ENCODE peak calls at places on chromosome 19, in eight cellular contexts. One of them, this sample, is unnamed.

GRCh38 chr19:46283771-46284170 is 13.1 kb upstream of the HIF3A start:
- DNase-seq in CD14-positive monocyte: no peak
- DNase-seq in fibroblast of mammary gland: no peak
- DNase-seq in pons: no peak
- DNase-seq in GOT3: no peak
- DNase-seq in CD8-positive, alpha-beta T cell: no peak
- DNase-seq in brain microvascular endothelial cell: no peak
- DNase-seq in stimulated activated CD4-positive, alpha-beta T cell treated with anti-CD3 and anti-CD28 coated beads, Interleukin-4, amount 100 ng/mL, for 4 hours: no peak
- DNase-seq in this sample: no peak

GRCh38 chr19:2227415-2228156 is 8.5 kb downstream of the PLEKHJ1 start:
- DNase-seq in fibroblast of mammary gland: no peak
- DNase-seq in GOT3: no peak
- DNase-seq in CD8-positive, alpha-beta T cell: no peak
- DNase-seq in CD14-positive monocyte: peak; percentile 62
- DNase-seq in stimulated activated CD4-positive, alpha-beta T cell treated with anti-CD3 and anti-CD28 coated beads, Interleukin-4, amount 100 ng/mL, for 4 hours: no peak
- DNase-seq in pons: peak; percentile 19
- DNase-seq in brain microvascular endothelial cell: no peak
- DNase-seq in this sample: no peak

GRCh38 chr19:33950141-33950805 is 153.6 kb downstream of the KCTD15 start:
- DNase-seq in pons: no peak
- DNase-seq in GOT3: no peak
- DNase-seq in CD8-positive, alpha-beta T cell: no peak
- DNase-seq in brain microvascular endothelial cell: no peak
- DNase-seq in stimulated activated CD4-positive, alpha-beta T cell treated with anti-CD3 and anti-CD28 coated beads, Interleukin-4, amount 100 ng/mL, for 4 hours: no peak
- DNase-seq in CD14-positive monocyte: no peak
- DNase-seq in fibroblast of mammary gland: peak; percentile 1
- DNase-seq in this sample: no peak

GRCh38 chr19:30711296-30711695 is 339.1 kb downstream of the ZNF536 start:
- DNase-seq in GOT3: no peak
- DNase-seq in pons: no peak
- DNase-seq in CD8-positive, alpha-beta T cell: no peak
- DNase-seq in fibroblast of mammary gland: no peak
- DNase-seq in brain microvascular endothelial cell: no peak
- DNase-seq in stimulated activated CD4-positive, alpha-beta T cell treated with anti-CD3 and anti-CD28 coated beads, Interleukin-4, amount 100 ng/mL, for 4 hours: no peak
- DNase-seq in CD14-positive monocyte: no peak
- DNase-seq in this sample: no peak

GRCh38 chr19:17565611-17566010 is 10.2 kb downstream of the COLGALT1 start:
- DNase-seq in stimulated activated CD4-positive, alpha-beta T cell treated with anti-CD3 and anti-CD28 coated beads, Interleukin-4, amount 100 ng/mL, for 4 hours: no peak
- DNase-seq in CD14-positive monocyte: no peak
- DNase-seq in pons: no peak
- DNase-seq in GOT3: no peak
- DNase-seq in CD8-positive, alpha-beta T cell: no peak
- DNase-seq in fibroblast of mammary gland: no peak
- DNase-seq in brain microvascular endothelial cell: no peak
- DNase-seq in this sample: no peak

GRCh38 chr19:3760871-3761361 is 576 bp downstream of the APBA3 start:
- DNase-seq in CD8-positive, alpha-beta T cell: no peak
- DNase-seq in stimulated activated CD4-positive, alpha-beta T cell treated with anti-CD3 and anti-CD28 coated beads, Interleukin-4, amount 100 ng/mL, for 4 hours: no peak
- DNase-seq in brain microvascular endothelial cell: peak; percentile 2
- DNase-seq in GOT3: no peak
- DNase-seq in CD14-positive monocyte: no peak
- DNase-seq in pons: peak; percentile 17
- DNase-seq in fibroblast of mammary gland: peak; percentile 17
- DNase-seq in this sample: peak; percentile 20

GRCh38 chr19:40139533-40140287 is 49.0 kb upstream of the ZNF780A start:
- DNase-seq in pons: peak; percentile 60
- DNase-seq in fibroblast of mammary gland: peak; percentile 58
- DNase-seq in CD14-positive monocyte: no peak
- DNase-seq in CD8-positive, alpha-beta T cell: no peak
- DNase-seq in GOT3: no peak
- DNase-seq in brain microvascular endothelial cell: peak; percentile 18
- DNase-seq in stimulated activated CD4-positive, alpha-beta T cell treated with anti-CD3 and anti-CD28 coated beads, Interleukin-4, amount 100 ng/mL, for 4 hours: no peak
- DNase-seq in this sample: peak; percentile 63

GRCh38 chr19:41956621-41957020 is 2.5 kb downstream of the RABAC1 start:
- DNase-seq in brain microvascular endothelial cell: no peak
- DNase-seq in pons: no peak
- DNase-seq in GOT3: no peak
- DNase-seq in fibroblast of mammary gland: no peak
- DNase-seq in stimulated activated CD4-positive, alpha-beta T cell treated with anti-CD3 and anti-CD28 coated beads, Interleukin-4, amount 100 ng/mL, for 4 hours: no peak
- DNase-seq in CD14-positive monocyte: no peak
- DNase-seq in CD8-positive, alpha-beta T cell: no peak
- DNase-seq in this sample: no peak

GRCh38 chr19:41703602-41704293 is 4.7 kb upstream of the CEACAM5 start:
- DNase-seq in GOT3: no peak
- DNase-seq in CD8-positive, alpha-beta T cell: no peak
- DNase-seq in pons: no peak
- DNase-seq in fibroblast of mammary gland: no peak
- DNase-seq in CD14-positive monocyte: no peak
- DNase-seq in brain microvascular endothelial cell: no peak
- DNase-seq in stimulated activated CD4-positive, alpha-beta T cell treated with anti-CD3 and anti-CD28 coated beads, Interleukin-4, amount 100 ng/mL, for 4 hours: no peak
- DNase-seq in this sample: no peak

GRCh38 chr19:45638930-45639729 is at the start of gene EML2:
- DNase-seq in stimulated activated CD4-positive, alpha-beta T cell treated with anti-CD3 and anti-CD28 coated beads, Interleukin-4, amount 100 ng/mL, for 4 hours: peak; percentile 43
- DNase-seq in pons: no peak
- DNase-seq in CD8-positive, alpha-beta T cell: peak; percentile 58
- DNase-seq in CD14-positive monocyte: no peak
- DNase-seq in GOT3: no peak
- DNase-seq in brain microvascular endothelial cell: no peak
- DNase-seq in fibroblast of mammary gland: no peak
- DNase-seq in this sample: peak; percentile 39

GRCh38 chr19:18417250-18418033 is 1.8 kb upstream of the SSBP4 start:
- DNase-seq in CD8-positive, alpha-beta T cell: no peak
- DNase-seq in fibroblast of mammary gland: peak; percentile 69
- DNase-seq in GOT3: no peak
- DNase-seq in stimulated activated CD4-positive, alpha-beta T cell treated with anti-CD3 and anti-CD28 coated beads, Interleukin-4, amount 100 ng/mL, for 4 hours: no peak
- DNase-seq in pons: no peak
- DNase-seq in brain microvascular endothelial cell: peak; percentile 56
- DNase-seq in CD14-positive monocyte: peak; percentile 85
- DNase-seq in this sample: peak; percentile 43

GRCh38 chr19:45368737-45369340 is 1.5 kb downstream of the ERCC2 start:
- DNase-seq in pons: no peak
- DNase-seq in fibroblast of mammary gland: no peak
- DNase-seq in CD14-positive monocyte: no peak
- DNase-seq in CD8-positive, alpha-beta T cell: no peak
- DNase-seq in GOT3: no peak
- DNase-seq in stimulated activated CD4-positive, alpha-beta T cell treated with anti-CD3 and anti-CD28 coated beads, Interleukin-4, amount 100 ng/mL, for 4 hours: no peak
- DNase-seq in brain microvascular endothelial cell: no peak
- DNase-seq in this sample: no peak

GRCh38 chr19:31567776-31568175 is 218.5 kb upstream of the TSHZ3 start:
- DNase-seq in GOT3: no peak
- DNase-seq in CD14-positive monocyte: no peak
- DNase-seq in stimulated activated CD4-positive, alpha-beta T cell treated with anti-CD3 and anti-CD28 coated beads, Interleukin-4, amount 100 ng/mL, for 4 hours: no peak
- DNase-seq in brain microvascular endothelial cell: no peak
- DNase-seq in pons: no peak
- DNase-seq in fibroblast of mammary gland: no peak
- DNase-seq in CD8-positive, alpha-beta T cell: no peak
- DNase-seq in this sample: no peak

GRCh38 chr19:4913996-4914735 is 4.9 kb downstream of the UHRF1 start:
- DNase-seq in stimulated activated CD4-positive, alpha-beta T cell treated with anti-CD3 and anti-CD28 coated beads, Interleukin-4, amount 100 ng/mL, for 4 hours: peak; percentile 15
- DNase-seq in CD8-positive, alpha-beta T cell: peak; percentile 46
- DNase-seq in GOT3: no peak
- DNase-seq in brain microvascular endothelial cell: no peak
- DNase-seq in pons: no peak
- DNase-seq in CD14-positive monocyte: no peak
- DNase-seq in fibroblast of mammary gland: no peak
- DNase-seq in this sample: peak; percentile 44

GRCh38 chr19:16380943-16381755 is 56.5 kb downstream of the KLF2 start:
- DNase-seq in CD8-positive, alpha-beta T cell: no peak
- DNase-seq in fibroblast of mammary gland: no peak
- DNase-seq in brain microvascular endothelial cell: no peak
- DNase-seq in stimulated activated CD4-positive, alpha-beta T cell treated with anti-CD3 and anti-CD28 coated beads, Interleukin-4, amount 100 ng/mL, for 4 hours: no peak
- DNase-seq in GOT3: no peak
- DNase-seq in pons: no peak
- DNase-seq in CD14-positive monocyte: peak; percentile 41
- DNase-seq in this sample: no peak

GRCh38 chr19:32458500-32459123 is 53.0 kb downstream of the DPY19L3 start:
- DNase-seq in CD8-positive, alpha-beta T cell: no peak
- DNase-seq in pons: no peak
- DNase-seq in GOT3: no peak
- DNase-seq in fibroblast of mammary gland: no peak
- DNase-seq in stimulated activated CD4-positive, alpha-beta T cell treated with anti-CD3 and anti-CD28 coated beads, Interleukin-4, amount 100 ng/mL, for 4 hours: no peak
- DNase-seq in CD14-positive monocyte: no peak
- DNase-seq in brain microvascular endothelial cell: peak; percentile 5
- DNase-seq in this sample: no peak

GRCh38 chr19:47719047-47719885 is 6.0 kb downstream of the EHD2 start:
- DNase-seq in CD14-positive monocyte: no peak
- DNase-seq in GOT3: peak; percentile 68
- DNase-seq in fibroblast of mammary gland: peak; percentile 99
- DNase-seq in stimulated activated CD4-positive, alpha-beta T cell treated with anti-CD3 and anti-CD28 coated beads, Interleukin-4, amount 100 ng/mL, for 4 hours: no peak
- DNase-seq in pons: peak; percentile 37
- DNase-seq in brain microvascular endothelial cell: peak; percentile 85
- DNase-seq in CD8-positive, alpha-beta T cell: no peak
- DNase-seq in this sample: peak; percentile 89

GRCh38 chr19:13887039-13887438 is 10.1 kb downstream of the NANOS3 start:
- DNase-seq in fibroblast of mammary gland: no peak
- DNase-seq in CD14-positive monocyte: no peak
- DNase-seq in CD8-positive, alpha-beta T cell: peak; percentile 45
- DNase-seq in brain microvascular endothelial cell: no peak
- DNase-seq in GOT3: no peak
- DNase-seq in stimulated activated CD4-positive, alpha-beta T cell treated with anti-CD3 and anti-CD28 coated beads, Interleukin-4, amount 100 ng/mL, for 4 hours: no peak
- DNase-seq in pons: no peak
- DNase-seq in this sample: no peak

GRCh38 chr19:15156391-15156790 is 44.4 kb downstream of the NOTCH3 start:
- DNase-seq in brain microvascular endothelial cell: no peak
- DNase-seq in stimulated activated CD4-positive, alpha-beta T cell treated with anti-CD3 and anti-CD28 coated beads, Interleukin-4, amount 100 ng/mL, for 4 hours: no peak
- DNase-seq in fibroblast of mammary gland: no peak
- DNase-seq in pons: no peak
- DNase-seq in GOT3: no peak
- DNase-seq in CD8-positive, alpha-beta T cell: no peak
- DNase-seq in CD14-positive monocyte: no peak
- DNase-seq in this sample: no peak

GRCh38 chr19:35000647-35001501 is 751 bp downstream of the GRAMD1A start:
- DNase-seq in CD8-positive, alpha-beta T cell: peak; percentile 64
- DNase-seq in brain microvascular endothelial cell: peak; percentile 31
- DNase-seq in CD14-positive monocyte: no peak
- DNase-seq in pons: no peak
- DNase-seq in stimulated activated CD4-positive, alpha-beta T cell treated with anti-CD3 and anti-CD28 coated beads, Interleukin-4, amount 100 ng/mL, for 4 hours: peak; percentile 55
- DNase-seq in GOT3: no peak
- DNase-seq in fibroblast of mammary gland: peak; percentile 40
- DNase-seq in this sample: peak; percentile 42

GRCh38 chr19:44660081-44660480 is 11.2 kb upstream of the CEACAM19 start:
- DNase-seq in fibroblast of mammary gland: no peak
- DNase-seq in stimulated activated CD4-positive, alpha-beta T cell treated with anti-CD3 and anti-CD28 coated beads, Interleukin-4, amount 100 ng/mL, for 4 hours: no peak
- DNase-seq in CD14-positive monocyte: no peak
- DNase-seq in pons: no peak
- DNase-seq in brain microvascular endothelial cell: no peak
- DNase-seq in CD8-positive, alpha-beta T cell: no peak
- DNase-seq in GOT3: no peak
- DNase-seq in this sample: no peak

GRCh38 chr19:19749332-19750130 is 16.6 kb upstream of the ZNF14 start:
- DNase-seq in fibroblast of mammary gland: no peak
- DNase-seq in GOT3: no peak
- DNase-seq in CD14-positive monocyte: no peak
- DNase-seq in CD8-positive, alpha-beta T cell: no peak
- DNase-seq in pons: no peak
- DNase-seq in stimulated activated CD4-positive, alpha-beta T cell treated with anti-CD3 and anti-CD28 coated beads, Interleukin-4, amount 100 ng/mL, for 4 hours: no peak
- DNase-seq in brain microvascular endothelial cell: no peak
- DNase-seq in this sample: no peak

GRCh38 chr19:56994251-56995017 is 125.4 kb upstream of the USP29 start:
- DNase-seq in fibroblast of mammary gland: no peak
- DNase-seq in GOT3: no peak
- DNase-seq in stimulated activated CD4-positive, alpha-beta T cell treated with anti-CD3 and anti-CD28 coated beads, Interleukin-4, amount 100 ng/mL, for 4 hours: no peak
- DNase-seq in pons: no peak
- DNase-seq in brain microvascular endothelial cell: no peak
- DNase-seq in CD8-positive, alpha-beta T cell: no peak
- DNase-seq in CD14-positive monocyte: no peak
- DNase-seq in this sample: no peak

GRCh38 chr19:47891923-47892666 is 6.0 kb upstream of the SULT2A1 start:
- DNase-seq in CD14-positive monocyte: no peak
- DNase-seq in stimulated activated CD4-positive, alpha-beta T cell treated with anti-CD3 and anti-CD28 coated beads, Interleukin-4, amount 100 ng/mL, for 4 hours: no peak
- DNase-seq in fibroblast of mammary gland: no peak
- DNase-seq in GOT3: no peak
- DNase-seq in brain microvascular endothelial cell: peak; percentile 7
- DNase-seq in CD8-positive, alpha-beta T cell: no peak
- DNase-seq in pons: no peak
- DNase-seq in this sample: no peak

GRCh38 chr19:41424335-41425173 is 2.6 kb downstream of the B3GNT8 start:
- DNase-seq in GOT3: no peak
- DNase-seq in pons: no peak
- DNase-seq in stimulated activated CD4-positive, alpha-beta T cell treated with anti-CD3 and anti-CD28 coated beads, Interleukin-4, amount 100 ng/mL, for 4 hours: no peak
- DNase-seq in CD14-positive monocyte: no peak
- DNase-seq in brain microvascular endothelial cell: no peak
- DNase-seq in fibroblast of mammary gland: no peak
- DNase-seq in CD8-positive, alpha-beta T cell: no peak
- DNase-seq in this sample: no peak

GRCh38 chr19:3366104-3366760 is at the start of gene NFIC:
- DNase-seq in brain microvascular endothelial cell: peak; percentile 69
- DNase-seq in stimulated activated CD4-positive, alpha-beta T cell treated with anti-CD3 and anti-CD28 coated beads, Interleukin-4, amount 100 ng/mL, for 4 hours: peak; percentile 46
- DNase-seq in fibroblast of mammary gland: peak; percentile 84
- DNase-seq in GOT3: no peak
- DNase-seq in pons: no peak
- DNase-seq in CD14-positive monocyte: peak; percentile 63
- DNase-seq in CD8-positive, alpha-beta T cell: peak; percentile 40
- DNase-seq in this sample: peak; percentile 90

GRCh38 chr19:48558018-48558684 is 6.2 kb downstream of the SULT2B1 start:
- DNase-seq in GOT3: no peak
- DNase-seq in CD8-positive, alpha-beta T cell: no peak
- DNase-seq in stimulated activated CD4-positive, alpha-beta T cell treated with anti-CD3 and anti-CD28 coated beads, Interleukin-4, amount 100 ng/mL, for 4 hours: no peak
- DNase-seq in brain microvascular endothelial cell: peak; percentile 36
- DNase-seq in pons: no peak
- DNase-seq in fibroblast of mammary gland: peak; percentile 80
- DNase-seq in CD14-positive monocyte: no peak
- DNase-seq in this sample: no peak

GRCh38 chr19:13784731-13785452 is 10.4 kb upstream of the ZSWIM4 start:
- DNase-seq in fibroblast of mammary gland: peak; percentile 62
- DNase-seq in CD8-positive, alpha-beta T cell: peak; percentile 80
- DNase-seq in brain microvascular endothelial cell: peak; percentile 40
- DNase-seq in GOT3: no peak
- DNase-seq in pons: peak; percentile 42
- DNase-seq in CD14-positive monocyte: peak; percentile 65
- DNase-seq in stimulated activated CD4-positive, alpha-beta T cell treated with anti-CD3 and anti-CD28 coated beads, Interleukin-4, amount 100 ng/mL, for 4 hours: peak; percentile 67
- DNase-seq in this sample: peak; percentile 78

GRCh38 chr19:31560021-31560770 is 211.0 kb upstream of the TSHZ3 start:
- DNase-seq in brain microvascular endothelial cell: no peak
- DNase-seq in stimulated activated CD4-positive, alpha-beta T cell treated with anti-CD3 and anti-CD28 coated beads, Interleukin-4, amount 100 ng/mL, for 4 hours: no peak
- DNase-seq in CD8-positive, alpha-beta T cell: no peak
- DNase-seq in CD14-positive monocyte: no peak
- DNase-seq in GOT3: no peak
- DNase-seq in pons: peak; percentile 29
- DNase-seq in fibroblast of mammary gland: no peak
- DNase-seq in this sample: no peak

GRCh38 chr19:14141041-14141440 is 4.7 kb upstream of the ASF1B start:
- DNase-seq in stimulated activated CD4-positive, alpha-beta T cell treated with anti-CD3 and anti-CD28 coated beads, Interleukin-4, amount 100 ng/mL, for 4 hours: peak; percentile 54
- DNase-seq in GOT3: no peak
- DNase-seq in CD8-positive, alpha-beta T cell: no peak
- DNase-seq in CD14-positive monocyte: no peak
- DNase-seq in pons: no peak
- DNase-seq in brain microvascular endothelial cell: no peak
- DNase-seq in fibroblast of mammary gland: no peak
- DNase-seq in this sample: no peak

GRCh38 chr19:12095111-12095790 is 30.7 kb downstream of the ZNF844 start:
- DNase-seq in fibroblast of mammary gland: peak; percentile 71
- DNase-seq in CD14-positive monocyte: no peak
- DNase-seq in stimulated activated CD4-positive, alpha-beta T cell treated with anti-CD3 and anti-CD28 coated beads, Interleukin-4, amount 100 ng/mL, for 4 hours: no peak
- DNase-seq in GOT3: no peak
- DNase-seq in brain microvascular endothelial cell: no peak
- DNase-seq in pons: no peak
- DNase-seq in CD8-positive, alpha-beta T cell: no peak
- DNase-seq in this sample: no peak